ENCODE peak calls at places on chromosomes 16 and 17, in five cellular contexts. I is K562, E is endothelial cell of umbilical vein, H is HCT116, G is GM23338. A is an unnamed sample.

GRCh38 chr16:81511371-81511770 is 66.8 kb downstream of the CMIP start:
- DNase-seq in I (no peak), H (peak), E (peak), G (no peak), A (no peak)

GRCh38 chr17:40104570-40105471 is 4.4 kb upstream of the NR1D1 start:
- DNase-seq in I (no peak), E (no peak), H (no peak), G (peak), A (no peak)

GRCh38 chr16:16120382-16121184 is 102.7 kb downstream of the ABCC6 start:
- DNase-seq in I (peak), G (no peak), E (peak), H (no peak), A (no peak)

GRCh38 chr17:988561-988960 is 8.4 kb upstream of the TIMM22 start:
- DNase-seq in E (no peak), I (no peak), H (no peak), G (no peak), A (no peak)

GRCh38 chr17:7282752-7283321 is 1.3 kb downstream of the SLC2A4 start:
- DNase-seq in E (no peak), G (no peak), I (peak), H (no peak), A (no peak)

GRCh38 chr17:27960183-27960589 is 67.0 kb upstream of the LYRM9 start:
- DNase-seq in G (no peak), H (no peak), E (no peak), I (no peak), A (no peak)

GRCh38 chr17:48022906-48023305 is 14.7 kb downstream of the COPZ2 start:
- DNase-seq in I (no peak), H (no peak), G (no peak), E (no peak), A (no peak)

GRCh38 chr16:68445458-68445857 is 2.9 kb downstream of the SMPD3 start:
- DNase-seq in H (peak), G (peak), E (peak), I (peak), A (peak)

GRCh38 chr17:4270746-4271145 is 7.0 kb upstream of the ANKFY1 start:
- DNase-seq in G (no peak), I (no peak), H (no peak), E (no peak), A (no peak)

GRCh38 chr16:11407047-11407982 is 62.1 kb downstream of the RMI2 start:
- DNase-seq in E (peak), G (peak), H (peak), I (peak), A (peak)

GRCh38 chr16:4317471-4318170 is 1.8 kb downstream of the GLIS2 start:
- DNase-seq in E (peak), G (peak), H (no peak), I (no peak), A (no peak)

GRCh38 chr16:88687676-88688012 is 1.3 kb upstream of the SNAI3 start:
- DNase-seq in G (no peak), E (no peak), H (no peak), I (peak), A (no peak)

GRCh38 chr16:23155445-23156049 is 6.3 kb upstream of the USP31 start:
- DNase-seq in I (peak), E (no peak), H (peak), G (peak), A (no peak)

GRCh38 chr16:24540575-24541240 is 1.3 kb downstream of the RBBP6 start:
- DNase-seq in G (peak), H (no peak), E (peak), I (peak), A (no peak)

GRCh38 chr16:70254095-70254964 is 2.6 kb upstream of the EXOSC6 start:
- DNase-seq in G (peak), I (no peak), E (no peak), H (no peak), A (no peak)

GRCh38 chr16:56257260-56257659 is 66.0 kb downstream of the GNAO1 start:
- DNase-seq in I (no peak), H (no peak), E (no peak), G (no peak), A (no peak)

GRCh38 chr16:14248791-14249190 is 177.7 kb downstream of the MRTFB start:
- DNase-seq in E (no peak), G (no peak), H (no peak), I (no peak), A (no peak)

GRCh38 chr17:37740861-37741260 is 4.0 kb downstream of the HNF1B start:
- DNase-seq in G (no peak), I (no peak), E (peak), H (no peak), A (no peak)

GRCh38 chr17:37735165-37735564 is 9.7 kb downstream of the HNF1B start:
- DNase-seq in E (no peak), G (peak), I (no peak), H (no peak), A (no peak)

GRCh38 chr17:37736428-37736827 is 8.4 kb downstream of the HNF1B start:
- DNase-seq in H (no peak), I (no peak), E (no peak), G (no peak), A (no peak)

GRCh38 chr17:37737081-37737480 is 7.8 kb downstream of the HNF1B start:
- DNase-seq in H (no peak), E (no peak), G (no peak), I (no peak), A (no peak)

DNA sequence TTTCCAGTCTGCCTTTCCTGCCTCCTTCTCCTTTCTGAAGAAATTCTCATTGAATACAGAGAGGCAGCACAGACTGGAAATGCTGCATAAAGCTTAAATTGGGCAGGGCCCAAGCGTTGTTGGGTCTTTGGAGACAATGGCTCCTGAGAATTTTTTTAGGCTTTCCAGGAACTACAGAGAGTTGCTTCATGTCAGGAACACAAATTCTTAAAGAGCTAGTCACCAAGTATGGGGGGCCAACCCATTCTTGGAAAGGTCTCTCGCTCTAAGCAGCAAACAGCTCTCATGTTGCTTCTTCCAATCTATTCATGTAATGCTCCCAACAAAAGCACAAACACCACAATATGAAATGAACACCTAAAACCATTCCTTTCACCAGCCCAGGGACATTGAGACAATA is 6.9 kb downstream of the HNF1B start:
- DNase-seq in I (no peak), G (no peak), E (no peak), H (no peak), A (no peak)
- TF ChIP-seq EZH2 in I (no peak), G (no peak), E (no peak), H (no peak), A (no peak)

DNA sequence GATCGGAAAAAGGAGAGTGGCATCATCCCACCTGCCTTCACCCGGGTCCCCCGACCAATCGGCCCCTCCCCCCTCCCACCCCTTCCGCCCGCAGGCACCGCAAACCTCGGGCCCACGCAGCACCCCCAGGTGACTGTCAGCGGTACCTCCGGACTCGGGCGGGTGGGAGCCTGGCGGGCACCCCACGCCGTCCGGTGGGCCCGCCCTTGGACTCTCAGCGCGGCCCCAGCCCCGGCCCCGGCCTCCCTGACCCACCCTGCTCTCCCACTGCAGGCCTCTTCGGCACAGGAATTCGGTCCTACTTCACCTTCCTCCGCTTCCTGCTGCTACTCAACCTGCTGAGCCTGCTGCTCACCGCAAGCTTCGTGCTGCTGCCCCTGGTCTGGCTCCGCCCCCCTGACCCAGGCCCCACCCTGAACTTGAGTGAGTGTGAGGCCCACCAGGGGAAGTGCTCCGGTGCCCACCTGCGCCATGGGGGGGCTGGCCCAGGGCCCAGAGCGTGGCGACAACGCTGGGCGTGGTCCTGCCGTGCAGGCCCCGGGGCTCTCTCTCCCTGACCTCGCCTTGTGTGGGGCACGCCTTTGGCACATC is 1.6 kb downstream of the TMC8 start:
- DNase-seq in H (no peak), G (peak), E (no peak), I (peak), A (no peak)
- TF ChIP-seq POLR2AphosphoS5 in H (peak), G (peak), E (no peak), I (no peak), A (no peak)

GRCh38 chr16:17397499-17397891 is 73.3 kb downstream of the XYLT1 start:
- DNase-seq in H (no peak), G (no peak), E (peak), I (peak), A (no peak)
- H3K4me3 ChIP-seq in H (no peak), G (no peak), E (no peak), I (no peak), A (no peak)

DNA sequence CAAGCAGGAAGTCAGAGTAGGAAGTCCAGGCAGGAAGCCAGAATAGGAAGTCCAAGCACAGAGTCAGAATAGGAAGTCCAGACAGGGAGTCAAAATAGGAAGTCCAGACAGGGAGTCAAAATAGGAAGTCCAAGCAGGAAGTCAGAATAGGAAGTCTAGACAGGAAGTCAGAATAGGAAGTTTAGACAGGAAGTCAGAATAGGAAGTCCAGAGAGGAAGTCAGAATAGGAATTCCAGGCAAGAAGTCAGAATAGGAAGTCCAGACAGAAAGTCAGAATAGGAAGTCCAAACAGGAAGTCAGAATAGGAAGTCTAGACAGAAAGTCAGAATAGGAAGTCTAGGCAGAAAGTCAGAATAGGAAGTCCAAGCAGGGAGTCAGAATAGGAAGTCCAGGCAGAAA is 105.3 kb upstream of the C16orf82 start:
- DNase-seq in E (no peak), G (no peak), I (no peak), H (no peak), A (no peak)
- TF ChIP-seq EZH2 in E (no peak), G (no peak), I (no peak), H (no peak), A (no peak)

A was measured in SK-N-MC.